ENCODE peak calls at places on chromosomes 7 and 10, in six cellular contexts. One of them, this sample, is unnamed.

GRCh38 chr10:128035557-128035973 is 90.7 kb downstream of the MKI67 start:
- DNase-seq in prostate gland: peak; percentile 27
- DNase-seq in Panc1: peak; percentile 30
- DNase-seq in breast epithelium: peak; percentile 33
- DNase-seq in suprapubic skin: no peak
- DNase-seq in SK-N-SH: peak; percentile 70
- DNase-seq in this sample: peak; percentile 61

GRCh38 chr7:3959364-3959763 is 658.3 kb downstream of the SDK1 start:
- DNase-seq in prostate gland: no peak
- DNase-seq in Panc1: no peak
- DNase-seq in breast epithelium: no peak
- DNase-seq in suprapubic skin: no peak
- DNase-seq in SK-N-SH: no peak
- DNase-seq in this sample: no peak

GRCh38 chr7:79806161-79806734 is 328.4 kb upstream of the GNAI1 start:
- DNase-seq in prostate gland: no peak
- DNase-seq in Panc1: no peak
- DNase-seq in breast epithelium: no peak
- DNase-seq in suprapubic skin: no peak
- DNase-seq in SK-N-SH: no peak
- DNase-seq in this sample: no peak

GRCh38 chr10:2278391-2278790 is 541.1 kb upstream of the ADARB2 start:
- DNase-seq in prostate gland: no peak
- DNase-seq in Panc1: no peak
- DNase-seq in breast epithelium: no peak
- DNase-seq in suprapubic skin: no peak
- DNase-seq in SK-N-SH: no peak
- DNase-seq in this sample: no peak

GRCh38 chr7:72538147-72538546 is 126.0 kb upstream of the CALN1 start:
- DNase-seq in prostate gland: no peak
- DNase-seq in Panc1: no peak
- DNase-seq in breast epithelium: no peak
- DNase-seq in suprapubic skin: no peak
- DNase-seq in SK-N-SH: peak; percentile 10
- DNase-seq in this sample: no peak

GRCh38 chr10:4242561-4243035 is 457.6 kb upstream of the KLF6 start:
- DNase-seq in prostate gland: no peak
- DNase-seq in Panc1: peak; percentile 60
- DNase-seq in breast epithelium: no peak
- DNase-seq in suprapubic skin: no peak
- DNase-seq in SK-N-SH: no peak
- DNase-seq in this sample: no peak

GRCh38 chr7:158094671-158095256 is 492.9 kb downstream of the PTPRN2 start:
- DNase-seq in prostate gland: no peak
- DNase-seq in Panc1: no peak
- DNase-seq in breast epithelium: no peak
- DNase-seq in suprapubic skin: no peak
- DNase-seq in SK-N-SH: no peak
- DNase-seq in this sample: no peak

GRCh38 chr7:19116121-19117080 is 1.0 kb downstream of the TWIST1 start:
- DNase-seq in prostate gland: no peak
- DNase-seq in Panc1: no peak
- DNase-seq in breast epithelium: no peak
- DNase-seq in suprapubic skin: no peak
- DNase-seq in SK-N-SH: peak; percentile 72
- DNase-seq in this sample: peak; percentile 85

GRCh38 chr7:108147031-108147563 is 16.9 kb upstream of the LAMB4 start:
- DNase-seq in prostate gland: no peak
- DNase-seq in Panc1: no peak
- DNase-seq in breast epithelium: no peak
- DNase-seq in suprapubic skin: no peak
- DNase-seq in SK-N-SH: no peak
- DNase-seq in this sample: peak; percentile 1

GRCh38 chr7:151107882-151108281 is 21.6 kb downstream of the AGAP3 start:
- DNase-seq in prostate gland: no peak
- DNase-seq in Panc1: no peak
- DNase-seq in breast epithelium: no peak
- DNase-seq in suprapubic skin: no peak
- DNase-seq in SK-N-SH: no peak
- DNase-seq in this sample: peak; percentile 63

GRCh38 chr7:116354546-116355422 is 144.4 kb downstream of the TES start:
- DNase-seq in prostate gland: peak; percentile 49
- DNase-seq in Panc1: peak; percentile 98
- DNase-seq in breast epithelium: peak; percentile 72
- DNase-seq in suprapubic skin: peak; percentile 82
- DNase-seq in SK-N-SH: peak; percentile 11
- DNase-seq in this sample: no peak

GRCh38 chr7:55590517-55591281 is 18.4 kb upstream of the VOPP1 start:
- DNase-seq in prostate gland: no peak
- DNase-seq in Panc1: no peak
- DNase-seq in breast epithelium: no peak
- DNase-seq in suprapubic skin: no peak
- DNase-seq in SK-N-SH: no peak
- DNase-seq in this sample: no peak

GRCh38 chr7:73742338-73742752 is 3.7 kb upstream of the ABHD11 start:
- DNase-seq in prostate gland: no peak
- DNase-seq in Panc1: no peak
- DNase-seq in breast epithelium: peak; percentile 57
- DNase-seq in suprapubic skin: no peak
- DNase-seq in SK-N-SH: no peak
- DNase-seq in this sample: peak; percentile 62

GRCh38 chr10:132096223-132096622 is 30.5 kb downstream of the JAKMIP3 start:
- DNase-seq in prostate gland: no peak
- DNase-seq in Panc1: peak; percentile 30
- DNase-seq in breast epithelium: peak; percentile 17
- DNase-seq in suprapubic skin: no peak
- DNase-seq in SK-N-SH: no peak
- DNase-seq in this sample: peak; percentile 16

GRCh38 chr10:129756912-129757861 is 206.9 kb downstream of the EBF3 start:
- DNase-seq in prostate gland: peak; percentile 65
- DNase-seq in Panc1: no peak
- DNase-seq in breast epithelium: peak; percentile 61
- DNase-seq in suprapubic skin: no peak
- DNase-seq in SK-N-SH: no peak
- DNase-seq in this sample: peak; percentile 44

GRCh38 chr7:102872460-102872859 is 40.3 kb upstream of the LRRC17 start:
- DNase-seq in prostate gland: no peak
- DNase-seq in Panc1: no peak
- DNase-seq in breast epithelium: no peak
- DNase-seq in suprapubic skin: no peak
- DNase-seq in SK-N-SH: no peak
- DNase-seq in this sample: no peak

GRCh38 chr10:81502677-81503359 is 372.2 kb upstream of the NRG3 start:
- DNase-seq in prostate gland: no peak
- DNase-seq in Panc1: no peak
- DNase-seq in breast epithelium: no peak
- DNase-seq in suprapubic skin: no peak
- DNase-seq in SK-N-SH: no peak
- DNase-seq in this sample: no peak

GRCh38 chr7:80634505-80634904 is 3.9 kb upstream of the CD36 start:
- DNase-seq in prostate gland: no peak
- DNase-seq in Panc1: peak; percentile 38
- DNase-seq in breast epithelium: no peak
- DNase-seq in suprapubic skin: no peak
- DNase-seq in SK-N-SH: no peak
- DNase-seq in this sample: no peak

GRCh38 chr10:97540669-97541500 is 31.7 kb upstream of the ANKRD2 start:
- DNase-seq in prostate gland: no peak
- DNase-seq in Panc1: no peak
- DNase-seq in breast epithelium: no peak
- DNase-seq in suprapubic skin: no peak
- DNase-seq in SK-N-SH: no peak
- DNase-seq in this sample: no peak

GRCh38 chr10:20473361-20473760 is 423.8 kb downstream of the NEBL start:
- DNase-seq in prostate gland: no peak
- DNase-seq in Panc1: no peak
- DNase-seq in breast epithelium: no peak
- DNase-seq in suprapubic skin: no peak
- DNase-seq in SK-N-SH: no peak
- DNase-seq in this sample: no peak

GRCh38 chr10:98224509-98224908 is 43.5 kb downstream of the LOXL4 start:
- DNase-seq in prostate gland: no peak
- DNase-seq in Panc1: no peak
- DNase-seq in breast epithelium: no peak
- DNase-seq in suprapubic skin: no peak
- DNase-seq in SK-N-SH: no peak
- DNase-seq in this sample: no peak

GRCh38 chr7:135980665-135981180 is 3.6 kb upstream of the MTPN start:
- DNase-seq in prostate gland: no peak
- DNase-seq in Panc1: no peak
- DNase-seq in breast epithelium: no peak
- DNase-seq in suprapubic skin: no peak
- DNase-seq in SK-N-SH: no peak
- DNase-seq in this sample: peak; percentile 56

GRCh38 chr10:71262027-71262426 is 49.7 kb downstream of the UNC5B start:
- DNase-seq in prostate gland: no peak
- DNase-seq in Panc1: no peak
- DNase-seq in breast epithelium: no peak
- DNase-seq in suprapubic skin: no peak
- DNase-seq in SK-N-SH: no peak
- DNase-seq in this sample: no peak

GRCh38 chr10:92387289-92387940 is 96.4 kb downstream of the MARCHF5 start:
- DNase-seq in prostate gland: no peak
- DNase-seq in Panc1: no peak
- DNase-seq in breast epithelium: no peak
- DNase-seq in suprapubic skin: no peak
- DNase-seq in SK-N-SH: peak; percentile 29
- DNase-seq in this sample: no peak

GRCh38 chr10:97180367-97180763 is 5.4 kb downstream of the SLIT1 start:
- DNase-seq in prostate gland: no peak
- DNase-seq in Panc1: no peak
- DNase-seq in breast epithelium: no peak
- DNase-seq in suprapubic skin: no peak
- DNase-seq in SK-N-SH: peak; percentile 84
- DNase-seq in this sample: no peak

GRCh38 chr7:114405427-114405826 is 9.2 kb upstream of the FOXP2 start:
- DNase-seq in prostate gland: no peak
- DNase-seq in Panc1: no peak
- DNase-seq in breast epithelium: no peak
- DNase-seq in suprapubic skin: no peak
- DNase-seq in SK-N-SH: no peak
- DNase-seq in this sample: no peak

GRCh38 chr10:132036153-132036886 is 29.4 kb upstream of the JAKMIP3 start:
- DNase-seq in prostate gland: peak; percentile 40
- DNase-seq in Panc1: no peak
- DNase-seq in breast epithelium: no peak
- DNase-seq in suprapubic skin: no peak
- DNase-seq in SK-N-SH: peak; percentile 85
- DNase-seq in this sample: no peak

DNA sequence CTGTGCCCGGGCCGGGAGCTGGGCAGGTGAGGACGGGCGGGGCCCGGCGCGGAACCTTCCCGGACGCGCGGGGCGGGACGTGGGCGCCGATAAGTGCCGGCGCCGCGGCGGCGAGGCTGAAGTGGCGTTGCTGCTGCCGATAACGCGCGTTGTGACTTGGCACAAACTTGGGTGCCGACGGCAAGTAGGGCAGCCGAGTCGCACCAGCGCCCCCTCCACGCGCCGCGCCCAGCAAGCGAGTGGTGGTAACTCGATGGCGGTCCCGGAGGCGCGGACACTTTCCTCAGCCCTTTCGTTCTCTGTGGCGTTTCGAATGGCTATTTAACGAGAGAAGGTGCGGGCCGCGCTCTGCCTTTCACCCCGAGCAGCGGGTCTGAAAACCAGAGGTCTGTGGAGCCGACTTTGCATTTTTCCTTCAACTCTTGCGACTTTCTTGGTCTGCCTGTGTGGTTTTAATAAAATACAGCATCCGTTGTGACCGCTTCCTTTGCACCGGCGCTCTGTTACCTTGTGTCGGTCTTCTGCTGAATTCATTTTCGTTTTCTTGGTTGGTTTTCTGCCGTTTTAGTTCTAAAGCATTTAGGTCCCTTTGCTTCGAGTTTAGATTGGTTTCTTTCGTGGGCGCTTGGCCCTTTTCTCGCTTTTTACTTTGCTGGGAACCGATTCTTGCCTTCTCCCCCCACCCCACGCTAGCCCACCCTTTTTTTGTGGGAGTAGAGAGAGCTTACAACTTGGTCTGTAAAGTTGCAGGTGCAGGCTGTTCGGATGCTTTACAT is 704 bp downstream of the STK17A start:
- DNase-seq in prostate gland: peak; percentile 64
- DNase-seq in Panc1: no peak
- DNase-seq in breast epithelium: peak; percentile 41
- DNase-seq in suprapubic skin: peak; percentile 85
- DNase-seq in SK-N-SH: peak; percentile 76
- DNase-seq in this sample: peak; percentile 85
- TF ChIP-seq POLR2AphosphoS5 in prostate gland: no peak
- TF ChIP-seq POLR2AphosphoS5 in Panc1: no peak
- TF ChIP-seq POLR2AphosphoS5 in breast epithelium: peak; percentile 13
- TF ChIP-seq POLR2AphosphoS5 in suprapubic skin: no peak
- TF ChIP-seq POLR2AphosphoS5 in SK-N-SH: peak; percentile 9
- TF ChIP-seq POLR2AphosphoS5 in this sample: peak; percentile 55

GRCh38 chr7:24980695-24981543 is 941 bp upstream of the OSBPL3 start:
- DNase-seq in prostate gland: no peak
- DNase-seq in Panc1: no peak
- DNase-seq in breast epithelium: no peak
- DNase-seq in suprapubic skin: peak; percentile 81
- DNase-seq in SK-N-SH: no peak
- DNase-seq in this sample: peak; percentile 85
- TF ChIP-seq CTCF in prostate gland: no peak
- TF ChIP-seq CTCF in Panc1: no peak
- TF ChIP-seq CTCF in breast epithelium: no peak
- TF ChIP-seq CTCF in suprapubic skin: no peak
- TF ChIP-seq CTCF in SK-N-SH: no peak
- TF ChIP-seq CTCF in this sample: no peak

GRCh38 chr10:78357027-78357672 is 323.5 kb downstream of the RPS24 start:
- DNase-seq in prostate gland: no peak
- DNase-seq in Panc1: no peak
- DNase-seq in breast epithelium: no peak
- DNase-seq in suprapubic skin: no peak
- DNase-seq in SK-N-SH: no peak
- DNase-seq in this sample: no peak

GRCh38 chr10:78356291-78356915 is 322.7 kb downstream of the RPS24 start:
- DNase-seq in prostate gland: no peak
- DNase-seq in Panc1: no peak
- DNase-seq in breast epithelium: no peak
- DNase-seq in suprapubic skin: no peak
- DNase-seq in SK-N-SH: no peak
- DNase-seq in this sample: no peak

GRCh38 chr10:78358982-78359381 is 325.3 kb downstream of the RPS24 start:
- DNase-seq in prostate gland: no peak
- DNase-seq in Panc1: no peak
- DNase-seq in breast epithelium: no peak
- DNase-seq in suprapubic skin: no peak
- DNase-seq in SK-N-SH: no peak
- DNase-seq in this sample: no peak

GRCh38 chr10:78358406-78358805 is 324.7 kb downstream of the RPS24 start:
- DNase-seq in prostate gland: no peak
- DNase-seq in Panc1: no peak
- DNase-seq in breast epithelium: no peak
- DNase-seq in suprapubic skin: no peak
- DNase-seq in SK-N-SH: no peak
- DNase-seq in this sample: no peak

GRCh38 chr10:78357673-78358206 is 324.1 kb downstream of the RPS24 start:
- DNase-seq in prostate gland: no peak
- DNase-seq in Panc1: no peak
- DNase-seq in breast epithelium: no peak
- DNase-seq in suprapubic skin: no peak
- DNase-seq in SK-N-SH: no peak
- DNase-seq in this sample: no peak
- TF ChIP-seq POLR2AphosphoS5 in prostate gland: no peak
- TF ChIP-seq POLR2AphosphoS5 in Panc1: no peak
- TF ChIP-seq POLR2AphosphoS5 in breast epithelium: no peak
- TF ChIP-seq POLR2AphosphoS5 in suprapubic skin: no peak
- TF ChIP-seq POLR2AphosphoS5 in SK-N-SH: no peak
- TF ChIP-seq POLR2AphosphoS5 in this sample: no peak

GRCh38 chr7:29156798-29157461 is 10.6 kb upstream of the CPVL start:
- DNase-seq in prostate gland: no peak
- DNase-seq in Panc1: no peak
- DNase-seq in breast epithelium: no peak
- DNase-seq in suprapubic skin: no peak
- DNase-seq in SK-N-SH: peak; percentile 39
- DNase-seq in this sample: no peak
- TF ChIP-seq CTCF in prostate gland: no peak
- TF ChIP-seq CTCF in Panc1: no peak
- TF ChIP-seq CTCF in breast epithelium: no peak
- TF ChIP-seq CTCF in suprapubic skin: no peak
- TF ChIP-seq CTCF in SK-N-SH: no peak
- TF ChIP-seq CTCF in this sample: no peak

This sample was measured in upper lobe of left lung.